ENCODE peak calls at places on chromosomes 3 and 15, in six cellular contexts. One of them, this sample, is unnamed.
A peak's percentile ranks its signal among the peaks of the same experiment; 100 is the strongest.

GRCh38 chr3:100761211-100761921 is 52.1 kb downstream of the TFG start:
- DNase-seq in left ventricle myocardium inferior: no peak
- DNase-seq in H9: peak; percentile 53
- DNase-seq in heart left ventricle: no peak
- DNase-seq in B cell: no peak
- DNase-seq in right lobe of liver: peak; percentile 57
- DNase-seq in this sample: no peak

GRCh38 chr15:84911879-84912660 is 27.6 kb downstream of the SLC28A1 start:
- DNase-seq in left ventricle myocardium inferior: peak; percentile 90
- DNase-seq in right lobe of liver: peak; percentile 85
- DNase-seq in heart left ventricle: peak; percentile 91
- DNase-seq in H9: no peak
- DNase-seq in B cell: no peak
- DNase-seq in this sample: no peak

GRCh38 chr3:13767896-13768295 is 112.0 kb downstream of the WNT7A start:
- DNase-seq in left ventricle myocardium inferior: no peak
- DNase-seq in heart left ventricle: no peak
- DNase-seq in right lobe of liver: no peak
- DNase-seq in H9: no peak
- DNase-seq in B cell: no peak
- DNase-seq in this sample: no peak

GRCh38 chr3:59320080-59320479 is 270.3 kb upstream of the CFAP20DC start:
- DNase-seq in right lobe of liver: no peak
- DNase-seq in B cell: no peak
- DNase-seq in H9: no peak
- DNase-seq in left ventricle myocardium inferior: no peak
- DNase-seq in heart left ventricle: no peak
- DNase-seq in this sample: no peak

GRCh38 chr3:99961756-99962515 is 144.3 kb downstream of the CMSS1 start:
- DNase-seq in right lobe of liver: no peak
- DNase-seq in B cell: no peak
- DNase-seq in H9: no peak
- DNase-seq in heart left ventricle: no peak
- DNase-seq in left ventricle myocardium inferior: no peak
- DNase-seq in this sample: no peak

GRCh38 chr3:104353951-104354350 is 1012.8 kb upstream of the ALCAM start:
- DNase-seq in left ventricle myocardium inferior: no peak
- DNase-seq in H9: no peak
- DNase-seq in B cell: no peak
- DNase-seq in right lobe of liver: no peak
- DNase-seq in heart left ventricle: no peak
- DNase-seq in this sample: no peak

GRCh38 chr3:63809607-63810006 is 9.5 kb upstream of the C3orf49 start:
- DNase-seq in H9: no peak
- DNase-seq in right lobe of liver: no peak
- DNase-seq in left ventricle myocardium inferior: no peak
- DNase-seq in B cell: no peak
- DNase-seq in heart left ventricle: no peak
- DNase-seq in this sample: no peak

GRCh38 chr15:77034620-77035467 is 36.1 kb downstream of the TSPAN3 start:
- DNase-seq in H9: peak; percentile 58
- DNase-seq in heart left ventricle: peak; percentile 28
- DNase-seq in left ventricle myocardium inferior: no peak
- DNase-seq in right lobe of liver: peak; percentile 50
- DNase-seq in B cell: peak; percentile 46
- DNase-seq in this sample: peak; percentile 84

GRCh38 chr3:160564949-160565441 is 376 bp downstream of the KPNA4 start:
- DNase-seq in heart left ventricle: peak; percentile 75
- DNase-seq in H9: peak; percentile 51
- DNase-seq in right lobe of liver: peak; percentile 82
- DNase-seq in left ventricle myocardium inferior: peak; percentile 72
- DNase-seq in B cell: no peak
- DNase-seq in this sample: peak; percentile 92

GRCh38 chr3:125959317-125960065 is 9.5 kb upstream of the ROPN1B start:
- DNase-seq in B cell: no peak
- DNase-seq in H9: peak; percentile 56
- DNase-seq in right lobe of liver: no peak
- DNase-seq in heart left ventricle: no peak
- DNase-seq in left ventricle myocardium inferior: no peak
- DNase-seq in this sample: peak; percentile 85

GRCh38 chr3:468172-468571 is 271.6 kb downstream of the CHL1 start:
- DNase-seq in H9: no peak
- DNase-seq in left ventricle myocardium inferior: no peak
- DNase-seq in B cell: no peak
- DNase-seq in right lobe of liver: no peak
- DNase-seq in heart left ventricle: no peak
- DNase-seq in this sample: no peak
- TF ChIP-seq CTCF in H9: peak; percentile 76
- TF ChIP-seq CTCF in left ventricle myocardium inferior: peak; percentile 32
- TF ChIP-seq CTCF in B cell: peak; percentile 44
- TF ChIP-seq CTCF in right lobe of liver: peak; percentile 35
- TF ChIP-seq CTCF in heart left ventricle: peak; percentile 17
- TF ChIP-seq CTCF in this sample: peak; percentile 8

GRCh38 chr3:30435950-30436349 is 170.5 kb upstream of the TGFBR2 start:
- DNase-seq in heart left ventricle: no peak
- DNase-seq in B cell: no peak
- DNase-seq in H9: no peak
- DNase-seq in right lobe of liver: no peak
- DNase-seq in left ventricle myocardium inferior: no peak
- DNase-seq in this sample: no peak

GRCh38 chr3:30438121-30438520 is 168.3 kb upstream of the TGFBR2 start:
- DNase-seq in right lobe of liver: no peak
- DNase-seq in left ventricle myocardium inferior: no peak
- DNase-seq in H9: no peak
- DNase-seq in B cell: peak; percentile 47
- DNase-seq in heart left ventricle: no peak
- DNase-seq in this sample: no peak

GRCh38 chr3:30440147-30440604 is 166.2 kb upstream of the TGFBR2 start:
- DNase-seq in heart left ventricle: no peak
- DNase-seq in right lobe of liver: no peak
- DNase-seq in H9: no peak
- DNase-seq in B cell: no peak
- DNase-seq in left ventricle myocardium inferior: no peak
- DNase-seq in this sample: no peak

GRCh38 chr3:30439451-30440053 is 166.8 kb upstream of the TGFBR2 start:
- DNase-seq in right lobe of liver: no peak
- DNase-seq in H9: no peak
- DNase-seq in B cell: no peak
- DNase-seq in left ventricle myocardium inferior: no peak
- DNase-seq in heart left ventricle: no peak
- DNase-seq in this sample: no peak

DNA sequence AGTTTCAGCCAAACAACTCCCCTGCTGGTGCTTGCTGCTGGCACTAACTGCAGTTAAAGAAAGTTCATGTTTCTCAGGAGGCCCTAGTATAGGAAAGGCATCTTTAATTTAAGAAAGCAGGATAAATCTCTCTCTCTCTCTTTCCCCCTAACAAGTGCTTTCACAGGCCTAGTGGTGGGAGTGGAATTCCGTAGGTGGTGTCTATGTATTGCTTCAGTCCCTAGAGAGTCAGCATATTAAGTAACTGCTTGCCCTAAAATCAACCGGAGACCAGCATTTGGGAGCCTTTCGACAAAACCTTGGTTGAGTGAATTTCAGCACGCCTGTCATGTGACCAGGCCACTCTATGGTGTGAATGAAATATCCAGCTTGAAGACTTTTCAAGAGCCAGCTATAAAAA is 169.2 kb upstream of the TGFBR2 start:
- DNase-seq in heart left ventricle: peak; percentile 47
- DNase-seq in H9: no peak
- DNase-seq in B cell: no peak
- DNase-seq in left ventricle myocardium inferior: no peak
- DNase-seq in right lobe of liver: no peak
- DNase-seq in this sample: no peak
- TF ChIP-seq CTCF in heart left ventricle: no peak
- TF ChIP-seq CTCF in H9: no peak
- TF ChIP-seq CTCF in B cell: no peak
- TF ChIP-seq CTCF in left ventricle myocardium inferior: peak; percentile 21
- TF ChIP-seq CTCF in right lobe of liver: no peak
- TF ChIP-seq CTCF in this sample: peak; percentile 22

GRCh38 chr3:170488802-170489201 is 70.1 kb downstream of the CLDN11 start:
- DNase-seq in left ventricle myocardium inferior: no peak
- DNase-seq in right lobe of liver: peak; percentile 70
- DNase-seq in B cell: no peak
- DNase-seq in H9: no peak
- DNase-seq in heart left ventricle: no peak
- DNase-seq in this sample: no peak
- TF ChIP-seq CTCF in left ventricle myocardium inferior: no peak
- TF ChIP-seq CTCF in right lobe of liver: peak; percentile 30
- TF ChIP-seq CTCF in B cell: no peak
- TF ChIP-seq CTCF in H9: no peak
- TF ChIP-seq CTCF in heart left ventricle: no peak
- TF ChIP-seq CTCF in this sample: no peak

DNA sequence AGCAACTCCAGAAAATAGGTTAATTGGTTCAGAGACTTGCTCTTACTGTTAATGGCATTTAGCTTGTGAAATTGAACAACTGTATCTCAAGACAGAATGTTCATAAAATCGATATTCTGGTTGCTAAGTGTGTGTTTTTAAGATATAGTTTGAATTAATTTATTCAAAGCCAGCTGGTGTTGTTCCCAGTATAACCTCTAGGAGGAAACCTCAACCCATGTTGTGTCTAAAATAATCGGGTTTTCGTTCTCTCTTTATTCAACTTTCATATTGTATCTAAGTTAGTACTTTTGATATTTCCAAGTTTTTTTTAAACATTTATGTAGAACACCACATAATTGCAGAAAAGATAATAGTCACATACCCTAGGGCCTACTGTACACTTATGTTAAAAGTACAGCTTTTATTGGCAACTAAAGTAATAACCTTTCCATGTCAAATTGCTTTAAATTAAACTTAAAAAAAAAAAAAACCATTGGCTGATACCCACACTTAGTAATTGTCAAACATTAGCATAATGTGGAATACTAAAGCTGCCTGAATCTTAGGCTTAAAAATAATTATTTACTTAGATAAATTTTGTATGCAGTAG is 90.9 kb downstream of the SAMMSON start:
- DNase-seq in B cell: no peak
- DNase-seq in right lobe of liver: no peak
- DNase-seq in heart left ventricle: no peak
- DNase-seq in H9: no peak
- DNase-seq in left ventricle myocardium inferior: no peak
- DNase-seq in this sample: no peak
- TF ChIP-seq CTCF in B cell: peak; percentile 73
- TF ChIP-seq CTCF in right lobe of liver: peak; percentile 67
- TF ChIP-seq CTCF in heart left ventricle: peak; percentile 64
- TF ChIP-seq CTCF in H9: peak; percentile 79
- TF ChIP-seq CTCF in left ventricle myocardium inferior: peak; percentile 74
- TF ChIP-seq CTCF in this sample: peak; percentile 70

DNA sequence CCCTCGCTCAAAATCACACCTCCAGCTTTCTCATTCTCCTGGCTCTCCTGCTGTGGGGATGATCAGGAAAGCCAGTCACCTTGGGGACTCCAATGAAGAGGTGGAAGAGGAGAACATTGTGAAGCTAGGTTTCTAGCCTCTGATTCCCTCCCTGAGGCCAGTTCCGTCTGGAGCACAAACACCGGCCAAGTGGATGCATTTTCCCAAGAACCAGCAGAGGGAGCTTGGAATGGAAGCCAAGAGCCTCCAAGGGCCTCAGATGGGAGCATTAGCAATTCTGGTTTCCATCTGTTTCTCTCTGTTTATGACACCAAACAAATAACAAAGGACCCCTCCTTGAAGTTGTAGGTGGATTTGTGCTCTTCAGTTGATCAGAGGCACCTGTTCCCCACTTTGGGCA is 40.6 kb upstream of the NMNAT3 start:
- DNase-seq in heart left ventricle: peak; percentile 44
- DNase-seq in B cell: no peak
- DNase-seq in left ventricle myocardium inferior: peak; percentile 44
- DNase-seq in right lobe of liver: peak; percentile 47
- DNase-seq in H9: peak; percentile 65
- DNase-seq in this sample: no peak
- TF ChIP-seq CTCF in heart left ventricle: peak; percentile 55
- TF ChIP-seq CTCF in B cell: no peak
- TF ChIP-seq CTCF in left ventricle myocardium inferior: peak; percentile 70
- TF ChIP-seq CTCF in right lobe of liver: peak; percentile 40
- TF ChIP-seq CTCF in H9: peak; percentile 75
- TF ChIP-seq CTCF in this sample: peak; percentile 73

GRCh38 chr3:152508705-152509104 is 240.0 kb downstream of the MBNL1 start:
- DNase-seq in left ventricle myocardium inferior: no peak
- DNase-seq in H9: no peak
- DNase-seq in B cell: no peak
- DNase-seq in right lobe of liver: no peak
- DNase-seq in heart left ventricle: no peak
- DNase-seq in this sample: no peak
- TF ChIP-seq CTCF in left ventricle myocardium inferior: peak; percentile 65
- TF ChIP-seq CTCF in H9: peak; percentile 53
- TF ChIP-seq CTCF in B cell: peak; percentile 70
- TF ChIP-seq CTCF in right lobe of liver: peak; percentile 35
- TF ChIP-seq CTCF in heart left ventricle: peak; percentile 58
- TF ChIP-seq CTCF in this sample: peak; percentile 41

DNA sequence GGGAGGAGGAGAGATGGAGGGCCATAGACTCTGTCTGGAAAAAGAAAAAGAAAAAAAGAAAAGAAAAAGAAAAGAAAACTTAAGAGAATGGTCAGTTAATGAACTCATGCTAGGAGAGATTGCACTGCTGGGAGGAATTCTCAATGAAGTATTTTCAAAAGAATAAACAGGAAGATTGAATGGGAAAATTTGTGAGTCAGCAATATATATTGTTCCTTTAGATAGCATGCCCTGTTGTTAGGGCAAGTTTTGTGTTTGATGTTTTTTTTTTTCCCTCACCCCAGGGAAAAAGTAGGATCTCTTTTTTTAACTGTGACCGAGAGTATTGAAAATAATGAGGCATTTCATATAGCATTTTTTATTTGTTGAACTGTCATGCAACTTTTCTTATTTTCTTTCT is 7.8 kb upstream of the NR1D2 start:
- DNase-seq in B cell: no peak
- DNase-seq in right lobe of liver: no peak
- DNase-seq in heart left ventricle: no peak
- DNase-seq in H9: no peak
- DNase-seq in left ventricle myocardium inferior: no peak
- DNase-seq in this sample: no peak
- TF ChIP-seq CTCF in B cell: no peak
- TF ChIP-seq CTCF in right lobe of liver: no peak
- TF ChIP-seq CTCF in heart left ventricle: no peak
- TF ChIP-seq CTCF in H9: no peak
- TF ChIP-seq CTCF in left ventricle myocardium inferior: no peak
- TF ChIP-seq CTCF in this sample: no peak

DNA sequence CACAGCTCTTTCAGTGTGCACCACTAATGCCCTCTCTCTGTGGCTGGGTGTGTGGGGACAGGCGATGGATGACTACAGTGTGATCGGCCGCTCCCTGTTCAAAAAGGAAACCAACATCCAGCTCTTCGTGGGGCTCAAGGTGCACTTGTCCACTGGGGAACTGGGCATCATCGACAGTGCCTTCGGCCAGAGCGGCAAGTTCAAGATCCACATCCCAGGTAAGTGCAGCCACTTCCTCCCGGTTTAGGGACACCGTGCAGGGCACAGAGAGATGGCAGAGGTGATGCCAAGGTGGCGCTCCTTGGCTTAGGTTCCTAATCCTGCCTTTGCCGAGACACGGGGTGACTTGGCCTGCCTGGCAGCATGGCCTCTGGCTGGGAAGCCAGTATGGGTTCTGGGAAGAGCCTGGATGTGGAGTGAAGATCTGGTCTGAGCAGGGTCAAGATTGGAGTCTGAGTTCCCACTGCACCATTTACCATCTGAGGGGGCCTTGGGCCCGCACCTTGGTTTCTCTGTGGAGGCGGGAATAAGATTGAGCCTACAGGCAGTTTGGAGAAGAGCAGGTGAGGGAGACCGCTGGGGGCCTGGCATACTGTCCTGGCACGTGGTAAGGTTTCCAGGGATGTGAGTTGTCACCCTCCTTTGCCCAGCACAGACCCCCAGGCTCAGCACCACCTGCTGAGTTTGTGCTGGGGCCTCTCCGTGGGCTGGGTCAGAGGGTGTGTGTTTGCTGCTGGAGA is 108.4 kb downstream of the DNAJB8 start:
- DNase-seq in heart left ventricle: no peak
- DNase-seq in left ventricle myocardium inferior: no peak
- DNase-seq in H9: no peak
- DNase-seq in B cell: no peak
- DNase-seq in right lobe of liver: no peak
- DNase-seq in this sample: no peak
- TF ChIP-seq CTCF in heart left ventricle: no peak
- TF ChIP-seq CTCF in left ventricle myocardium inferior: no peak
- TF ChIP-seq CTCF in H9: no peak
- TF ChIP-seq CTCF in B cell: no peak
- TF ChIP-seq CTCF in right lobe of liver: no peak
- TF ChIP-seq CTCF in this sample: no peak